ENCODE peak calls at places on chromosome 6, in ten cellular contexts. P is K562, T is body of pancreas, E is fibroblast of lung, C is left ventricle myocardium inferior, F is tibial nerve, X is kidney, S is dorsolateral prefrontal cortex, R is heart left ventricle, A is IMR-90. D is an unnamed sample.

GRCh38 chr6:133165235-133165634 is 75.9 kb upstream of the EYA4 start:
- DNase-seq in P (no peak), T (no peak), E (no peak), C (no peak), F (no peak), X (no peak), S (no peak), R (no peak), A (peak; percentile 58), D (no peak)

GRCh38 chr6:111676383-111676782 is 70.7 kb upstream of the TRAF3IP2 start:
- DNase-seq in P (no peak), T (no peak), E (no peak), C (no peak), F (no peak), X (no peak), S (no peak), R (no peak), A (no peak), D (no peak)

GRCh38 chr6:156231353-156231752 is 545.8 kb upstream of the ARID1B start:
- DNase-seq in P (no peak), T (no peak), E (no peak), C (no peak), F (no peak), X (no peak), S (no peak), R (no peak), A (no peak), D (no peak)

GRCh38 chr6:19995575-19996257 is 158.5 kb downstream of the ID4 start:
- DNase-seq in P (peak; percentile 31), T (no peak), E (no peak), C (no peak), F (no peak), X (no peak), S (no peak), R (no peak), A (no peak), D (no peak)

GRCh38 chr6:141309295-141309694 is 823.4 kb upstream of the GJE1 start:
- DNase-seq in P (no peak), T (no peak), E (peak; percentile 9), C (no peak), F (no peak), X (no peak), S (no peak), R (no peak), A (no peak), D (no peak)

GRCh38 chr6:116387374-116387773 is 16.6 kb downstream of the DSE start:
- DNase-seq in P (no peak), T (no peak), E (peak; percentile 42), C (no peak), F (no peak), X (no peak), S (no peak), R (no peak), A (peak; percentile 90), D (no peak)

GRCh38 chr6:163085861-163086562 is 328.5 kb upstream of the QKI start:
- DNase-seq in P (no peak), T (no peak), E (no peak), C (no peak), F (no peak), X (no peak), S (no peak), R (no peak), A (no peak), D (no peak)

GRCh38 chr6:2764610-2765165 is 505 bp upstream of the WRNIP1 start:
- DNase-seq in P (peak; percentile 97), T (peak; percentile 56), E (peak; percentile 75), C (no peak), F (no peak), X (peak; percentile 75), S (peak; percentile 61), R (peak; percentile 60), A (peak; percentile 70), D (peak; percentile 74)

GRCh38 chr6:157955675-157956074 is 26.0 kb upstream of the SYNJ2 start:
- DNase-seq in P (no peak), T (no peak), E (no peak), C (no peak), F (no peak), X (no peak), S (no peak), R (no peak), A (no peak), D (no peak)

GRCh38 chr6:157956171-157956730 is 25.4 kb upstream of the SYNJ2 start:
- DNase-seq in P (no peak), T (no peak), E (no peak), C (no peak), F (no peak), X (no peak), S (no peak), R (no peak), A (no peak), D (no peak)

GRCh38 chr6:157952751-157953479 is 28.7 kb upstream of the SYNJ2 start:
- DNase-seq in P (no peak), T (no peak), E (no peak), C (no peak), F (no peak), X (no peak), S (no peak), R (no peak), A (peak; percentile 12), D (no peak)

GRCh38 chr6:157953580-157954091 is 28.0 kb upstream of the SYNJ2 start:
- DNase-seq in P (no peak), T (no peak), E (no peak), C (no peak), F (no peak), X (no peak), S (no peak), R (no peak), A (no peak), D (no peak)

GRCh38 chr6:157954150-157955117 is 27.2 kb upstream of the SYNJ2 start:
- DNase-seq in P (no peak), T (peak; percentile 89), E (peak; percentile 26), C (no peak), F (no peak), X (no peak), S (no peak), R (no peak), A (peak; percentile 26), D (no peak)
- H3K27ac ChIP-seq in P (no peak overlapping the region), T (peak overlapping the region; percentile 35), E (no peak overlapping the region), C (no peak overlapping the region), F (peak overlapping the region; percentile 70), X (peak overlapping the region; percentile 89), S (no peak overlapping the region), R (no peak overlapping the region), A (no peak overlapping the region), D (no peak overlapping the region)

GRCh38 chr6:106085984-106086832 is at the start of gene PRDM1:
- DNase-seq in P (peak; percentile 74), T (peak; percentile 93), E (peak; percentile 61), C (peak; percentile 71), F (peak; percentile 69), X (peak; percentile 92), S (peak; percentile 56), R (peak; percentile 81), A (peak; percentile 72), D (peak; percentile 95)

GRCh38 chr6:106087548-106088325 is 1.6 kb downstream of the PRDM1 start:
- DNase-seq in P (no peak), T (no peak), E (peak; percentile 90), C (peak; percentile 23), F (no peak), X (no peak), S (no peak), R (peak; percentile 58), A (peak; percentile 87), D (no peak)

GRCh38 chr6:106085687-106085983 is 501 bp upstream of the PRDM1 start:
- DNase-seq in P (no peak), T (no peak), E (peak; percentile 53), C (no peak), F (no peak), X (no peak), S (no peak), R (no peak), A (no peak), D (no peak)

GRCh38 chr6:106092279-106092678 is 6.1 kb downstream of the PRDM1 start:
- DNase-seq in P (no peak), T (no peak), E (no peak), C (no peak), F (no peak), X (no peak), S (no peak), R (no peak), A (no peak), D (no peak)

DNA sequence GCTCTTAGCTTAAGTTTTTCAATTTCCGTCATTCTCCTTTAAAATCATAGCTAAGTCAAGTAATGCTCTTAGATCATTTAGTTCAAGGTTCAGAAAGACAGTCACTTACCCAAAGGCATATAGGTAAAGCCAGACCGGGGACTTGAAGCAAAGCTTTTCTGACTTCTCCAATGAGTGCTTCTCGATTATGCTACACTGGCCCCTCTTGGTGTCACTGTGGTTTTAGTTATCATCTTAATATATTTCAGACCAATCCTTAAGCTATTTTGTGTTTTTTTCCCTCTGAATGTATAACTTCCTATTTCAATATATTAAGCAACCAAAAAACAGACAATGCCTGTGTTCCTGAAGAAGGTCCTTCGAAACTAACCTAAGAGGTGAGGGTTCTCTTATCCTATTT is 3.8 kb downstream of the PRDM1 start:
- DNase-seq in P (no peak), T (no peak), E (peak; percentile 75), C (no peak), F (no peak), X (no peak), S (no peak), R (no peak), A (peak; percentile 57), D (no peak)
- TF ChIP-seq CTCF in P (peak; percentile 42), T (no peak), E (peak; percentile 31), C (no peak), F (no peak), X (no peak), S (peak; percentile 22), R (no peak), A (peak; percentile 35), D (peak; percentile 9)

GRCh38 chr6:73679009-73679408 is 17.0 kb upstream of the CD109 start:
- DNase-seq in P (no peak), T (no peak), E (no peak), C (no peak), F (no peak), X (no peak), S (no peak), R (no peak), A (no peak), D (no peak)
- H3K27ac ChIP-seq in P (no peak overlapping the region), T (no peak overlapping the region), E (no peak overlapping the region), C (no peak overlapping the region), F (no peak overlapping the region), X (no peak overlapping the region), S (no peak overlapping the region), R (no peak overlapping the region), A (no peak overlapping the region), D (no peak overlapping the region)

DNA sequence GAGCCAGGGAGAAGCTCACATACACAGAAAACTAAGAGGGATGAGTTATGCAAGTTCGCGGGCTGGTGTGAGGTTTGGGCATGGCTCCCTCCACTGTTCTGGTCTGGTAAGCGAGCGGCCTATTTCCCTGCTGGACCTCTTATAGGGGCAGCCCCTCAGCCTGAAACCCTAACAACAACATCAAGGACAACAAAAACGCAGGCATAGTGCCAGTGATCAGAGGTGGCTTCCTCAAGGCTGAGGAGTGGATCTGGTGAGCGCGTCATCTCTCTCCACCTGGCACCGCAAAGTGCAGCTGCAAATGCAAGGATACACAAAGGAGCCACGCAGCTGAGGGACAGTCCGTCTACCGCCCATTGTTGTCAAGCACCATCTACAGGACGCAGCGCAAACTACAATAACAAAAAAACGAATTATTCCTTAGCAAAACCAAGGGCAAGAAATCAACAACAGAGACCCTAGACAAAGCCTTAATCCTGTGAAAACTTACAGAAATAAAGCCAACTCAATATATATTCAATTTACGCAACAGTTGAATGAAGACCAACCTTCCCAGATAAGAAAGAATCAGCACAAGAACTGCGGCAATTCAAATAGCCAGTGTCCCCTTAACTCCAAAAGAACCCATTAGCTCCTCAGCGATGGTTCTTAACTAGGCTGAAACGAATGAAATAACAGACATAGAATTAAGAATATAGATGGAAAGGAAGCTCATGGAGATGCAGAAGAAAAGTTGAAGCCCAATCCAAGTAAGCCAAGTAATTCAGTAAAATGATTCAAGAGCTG is 9.2 kb upstream of the DEFB110 start:
- DNase-seq in P (peak; percentile 12), T (no peak), E (peak; percentile 21), C (no peak), F (no peak), X (no peak), S (no peak), R (no peak), A (peak; percentile 5), D (no peak)
- TF ChIP-seq CTCF in P (peak; percentile 86), T (no peak), E (peak; percentile 48), C (no peak), F (no peak), X (no peak), S (no peak), R (no peak), A (peak; percentile 17), D (no peak)

D was measured in upper lobe of right lung.